ENCODE peak calls at places on chromosomes 1 and 21, in five cellular contexts. D is thoracic aorta, W is cardiac muscle cell, Q is astrocyte of the cerebellum, R is uterus. E is an unnamed sample.

GRCh38 chr1:177706977-177707376 is 262.9 kb downstream of the SEC16B start:
- DNase-seq in D (no peak), W (no peak), Q (no peak), R (no peak), E (no peak)

GRCh38 chr1:97247196-97247595 is 525.6 kb downstream of the PTBP2 start:
- DNase-seq in Q (peak), D (no peak), W (peak), R (no peak), E (no peak)

GRCh38 chr1:109425902-109426277 is 358 bp downstream of the PSMA5 start:
- DNase-seq in D (peak), Q (no peak), W (peak), R (no peak), E (peak)

GRCh38 chr1:85278853-85279314 is 2.5 kb upstream of the BCL10 start:
- DNase-seq in Q (peak), W (peak), D (peak), R (peak), E (no peak)

GRCh38 chr1:160400646-160401486 is 502 bp downstream of the VANGL2 start:
- DNase-seq in W (no peak), D (no peak), Q (no peak), R (no peak), E (peak)

GRCh38 chr21:38662224-38662568 is 143.5 kb upstream of the ETS2 start:
- DNase-seq in R (no peak), W (no peak), D (no peak), Q (no peak), E (no peak)

GRCh38 chr1:160996195-160996594 is 24.8 kb downstream of the F11R start:
- DNase-seq in R (no peak), W (no peak), Q (no peak), D (no peak), E (no peak)

GRCh38 chr1:109932679-109933078 is 22.0 kb downstream of the CSF1 start:
- DNase-seq in Q (no peak), D (no peak), W (no peak), R (no peak), E (no peak)

GRCh38 chr1:24955161-24955560 is 25.1 kb upstream of the RUNX3 start:
- DNase-seq in Q (no peak), R (no peak), D (no peak), W (peak), E (no peak)

GRCh38 chr1:161723459-161724149 is 2.3 kb downstream of the FCRLB start:
- DNase-seq in D (no peak), R (no peak), Q (no peak), W (no peak), E (no peak)

GRCh38 chr1:85894651-85895050 is 186.4 kb upstream of the ZNHIT6 start:
- DNase-seq in Q (peak), R (no peak), D (no peak), W (peak), E (peak)

GRCh38 chr1:20640183-20640597 is 6.9 kb downstream of the PINK1 start:
- DNase-seq in Q (peak), R (no peak), D (no peak), W (peak), E (peak)

GRCh38 chr1:48007044-48007443 is 9.9 kb upstream of the TRABD2B start:
- DNase-seq in D (no peak), R (no peak), Q (no peak), W (peak), E (no peak)

GRCh38 chr1:225494789-225495359 is 67.0 kb upstream of the LBR start:
- DNase-seq in Q (no peak), D (no peak), W (no peak), R (no peak), E (no peak)

GRCh38 chr1:194342484-194343262 is 1156.3 kb upstream of the B3GALT2 start:
- DNase-seq in R (no peak), W (no peak), D (no peak), Q (no peak), E (no peak)

GRCh38 chr1:228737613-228738012 is 2.3 kb downstream of the RHOU start:
- DNase-seq in W (no peak), R (peak), D (no peak), Q (no peak), E (no peak)

GRCh38 chr21:25970254-25970930 is 200.2 kb downstream of the APP start:
- DNase-seq in D (no peak), R (no peak), W (peak), Q (no peak), E (no peak)

GRCh38 chr21:44874240-44874496 is 678 bp upstream of the PTTG1IP start:
- DNase-seq in Q (no peak), R (no peak), W (no peak), D (no peak), E (no peak)

GRCh38 chr1:24964811-24965570 is 34.9 kb upstream of the RUNX3 start:
- DNase-seq in W (no peak), R (no peak), D (no peak), Q (peak), E (no peak)

GRCh38 chr1:9881838-9882249 is 28.2 kb downstream of the CTNNBIP1 start:
- DNase-seq in R (no peak), Q (peak), W (peak), D (no peak), E (no peak)

GRCh38 chr1:205915354-205915990 is 27.8 kb downstream of the SLC26A9 start:
- DNase-seq in R (no peak), W (no peak), Q (no peak), D (no peak), E (no peak)

GRCh38 chr1:220386494-220387195 is 114.4 kb upstream of the RAB3GAP2 start:
- DNase-seq in R (no peak), W (no peak), D (no peak), Q (no peak), E (no peak)

GRCh38 chr1:46798820-46799219 is at the start of gene CYP4B1:
- DNase-seq in D (no peak), R (no peak), W (no peak), Q (no peak), E (no peak)

GRCh38 chr1:174447866-174448530 is at the start of gene GPR52:
- DNase-seq in Q (no peak), R (no peak), W (no peak), D (no peak), E (no peak)

GRCh38 chr1:34330061-34330460 is 153.4 kb downstream of the C1orf94 start:
- DNase-seq in Q (no peak), R (no peak), D (no peak), W (no peak), E (no peak)

GRCh38 chr1:2128189-2128901 is 66.2 kb downstream of the FAAP20 start:
- DNase-seq in W (no peak), Q (no peak), R (no peak), D (no peak), E (no peak)

GRCh38 chr1:5351366-5351765 is 640.9 kb downstream of the NPHP4 start:
- DNase-seq in D (no peak), R (no peak), Q (no peak), W (no peak), E (no peak)

GRCh38 chr1:30908446-30908885 is at the start of gene SDC3:
- DNase-seq in Q (no peak), D (no peak), R (no peak), W (peak), E (no peak)
- TF ChIP-seq CTCF in Q (no peak), D (no peak), R (no peak), W (no peak), E (no peak)

GRCh38 chr1:240004086-240004749 is 87.5 kb upstream of the FMN2 start:
- DNase-seq in Q (no peak), D (no peak), W (peak), R (no peak), E (peak)
- TF ChIP-seq CTCF in Q (peak), D (peak), W (peak), R (peak), E (peak)

GRCh38 chr1:66692681-66693080 is 59.6 kb upstream of the DYNLT5 start:
- DNase-seq in Q (no peak), D (no peak), W (no peak), R (no peak), E (no peak)
- TF ChIP-seq CTCF in Q (no peak), D (no peak), W (no peak), R (no peak), E (no peak)

DNA sequence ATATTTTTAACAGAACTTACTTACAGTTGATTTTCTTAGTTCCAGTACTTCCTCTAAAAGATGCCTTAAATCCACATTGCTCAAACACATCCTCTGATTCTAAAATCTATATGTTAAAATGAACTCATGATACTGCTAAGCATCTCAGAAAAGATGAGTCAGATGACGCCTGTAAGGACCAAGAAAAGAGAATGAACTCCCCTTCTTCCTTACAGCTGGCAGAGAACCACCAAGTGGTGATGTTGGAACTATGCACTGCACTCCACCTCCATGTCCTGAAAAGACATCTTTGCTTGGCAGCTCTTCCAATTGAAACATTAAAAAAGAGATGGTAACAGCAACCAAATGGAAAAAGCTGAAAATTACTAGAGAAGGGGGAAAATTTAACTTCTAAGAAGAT is 648.8 kb downstream of the PTPRC start:
- DNase-seq in Q (no peak), R (no peak), W (no peak), D (no peak), E (no peak)
- TF ChIP-seq CTCF in Q (no peak), R (no peak), W (no peak), D (no peak), E (peak)

DNA sequence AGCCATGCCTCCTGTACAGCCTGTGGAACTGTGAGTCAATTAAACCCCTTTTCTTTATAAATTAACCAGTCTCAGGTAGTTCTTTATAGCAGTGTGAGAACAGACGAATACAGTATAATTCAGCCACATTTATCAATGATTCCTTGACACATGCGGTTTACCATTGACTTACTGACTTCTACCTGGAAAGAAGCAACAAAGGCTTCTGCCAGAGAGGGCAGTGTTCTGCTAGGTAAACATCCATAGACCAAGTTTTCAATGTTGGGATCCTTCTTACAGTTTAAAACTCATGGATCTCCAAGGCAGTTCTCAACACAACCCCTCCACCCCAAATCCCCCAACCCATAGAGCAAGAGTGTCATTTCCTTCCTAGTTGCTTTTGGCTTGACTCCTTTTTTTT is 150.6 kb downstream of the ZNF648 start:
- DNase-seq in Q (no peak), R (no peak), W (no peak), D (no peak), E (no peak)
- TF ChIP-seq CTCF in Q (peak), R (no peak), W (no peak), D (no peak), E (peak)

DNA sequence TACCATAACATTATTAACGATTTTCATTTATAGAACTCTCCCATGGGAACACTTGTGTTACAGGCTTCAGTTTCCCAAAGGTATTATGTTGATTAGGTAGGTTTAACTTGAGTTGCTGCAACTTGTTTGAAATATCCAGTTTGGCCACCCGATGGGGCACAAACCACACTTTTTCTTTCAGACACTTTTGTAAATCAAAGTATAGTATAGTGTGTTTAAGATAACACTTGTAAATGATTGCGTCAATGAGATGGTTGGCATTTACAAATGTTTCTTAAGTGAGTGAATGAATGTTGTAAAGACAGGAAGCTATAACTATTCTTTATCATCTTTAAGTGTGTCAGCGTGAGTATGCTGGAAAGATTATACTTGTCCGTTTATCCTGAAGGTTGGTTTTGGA is 4.3 kb downstream of the XPR1 start:
- DNase-seq in W (peak), R (no peak), Q (no peak), D (no peak), E (no peak)
- TF ChIP-seq CTCF in W (peak), R (no peak), Q (no peak), D (no peak), E (no peak)

GRCh38 chr1:152876827-152877226 is 1.3 kb upstream of the SMCP start:
- DNase-seq in R (no peak), D (no peak), Q (no peak), W (no peak), E (no peak)

GRCh38 chr1:152880316-152880715 is 2.2 kb downstream of the SMCP start:
- DNase-seq in W (no peak), Q (no peak), R (no peak), D (no peak), E (no peak)

GRCh38 chr1:152880907-152881306 is 2.8 kb downstream of the SMCP start:
- DNase-seq in D (no peak), W (no peak), Q (no peak), R (no peak), E (no peak)

GRCh38 chr1:152879559-152880198 is 1.6 kb downstream of the SMCP start:
- DNase-seq in W (no peak), Q (no peak), R (no peak), D (no peak), E (no peak)

DNA sequence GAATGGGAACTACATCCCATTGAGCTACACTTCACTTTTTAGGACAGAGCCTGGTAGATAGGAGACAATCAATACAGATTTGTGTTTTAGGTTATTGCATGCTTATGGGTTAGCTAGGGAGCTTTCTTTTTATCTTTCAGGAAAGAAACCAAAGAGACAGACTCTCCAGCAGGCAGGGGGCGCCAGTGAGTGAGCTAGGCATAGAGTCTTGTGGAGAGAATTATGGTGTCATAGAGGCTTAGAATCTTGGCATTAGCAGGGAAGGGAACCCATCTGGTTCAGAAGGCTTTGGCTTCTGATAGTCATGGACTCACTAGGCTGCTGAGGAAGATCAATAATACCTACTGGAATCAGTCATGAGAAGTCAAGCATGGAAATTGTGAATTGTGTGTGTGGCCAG is at the start of gene SMCP:
- DNase-seq in Q (no peak), R (no peak), D (no peak), W (no peak), E (no peak)
- TF ChIP-seq CTCF in Q (no peak), R (no peak), D (no peak), W (no peak), E (peak)